ENCODE peak calls at places on chromosomes 13 and 19, in five cellular contexts. C is tibial nerve, L is thoracic aorta, F is SJSA1, N is tibial artery. V is an unnamed sample.

GRCh38 chr13:24254151-24254810 is 55.1 kb upstream of the C1QTNF9 start:
- DNase-seq in C (no peak), L (no peak), F (no peak), N (no peak), V (peak; percentile 50)

GRCh38 chr13:47719164-47719563 is 281.9 kb downstream of the SUCLA2 start:
- DNase-seq in C (no peak), L (no peak), F (no peak), N (no peak), V (no peak)

GRCh38 chr13:30153871-30154426 is 153.4 kb downstream of the KATNAL1 start:
- DNase-seq in C (no peak), L (no peak), F (peak; percentile 12), N (no peak), V (no peak)

GRCh38 chr13:47841131-47841530 is 159.9 kb downstream of the SUCLA2 start:
- DNase-seq in C (no peak), L (no peak), F (no peak), N (no peak), V (no peak)

GRCh38 chr19:19054939-19055440 is 8.8 kb upstream of the SLC25A42 start:
- DNase-seq in C (no peak), L (no peak), F (no peak), N (no peak), V (no peak)

GRCh38 chr19:49689133-49690072 is at the start of gene ADM5:
- DNase-seq in C (no peak), L (no peak), F (no peak), N (no peak), V (no peak)

GRCh38 chr19:49847731-49848696 is 2.9 kb upstream of the PTOV1 start:
- DNase-seq in C (no peak), L (no peak), F (peak; percentile 81), N (no peak), V (no peak)

GRCh38 chr13:98216135-98216565 is 39.1 kb upstream of the RNF113B start:
- DNase-seq in C (no peak), L (no peak), F (peak; percentile 57), N (peak; percentile 32), V (peak; percentile 46)

GRCh38 chr13:37208052-37208451 is 102.6 kb upstream of the CSNK1A1L start:
- DNase-seq in C (no peak), L (no peak), F (no peak), N (no peak), V (no peak)

GRCh38 chr13:86932935-86933334 is 738.2 kb upstream of the SLITRK5 start:
- DNase-seq in C (no peak), L (no peak), F (no peak), N (no peak), V (no peak)

GRCh38 chr13:48068036-48068435 is 26.9 kb downstream of the MED4 start:
- DNase-seq in C (no peak), L (no peak), F (no peak), N (no peak), V (no peak)

GRCh38 chr13:112820318-112820717 is 130.5 kb downstream of the ATP11A start:
- DNase-seq in C (no peak), L (no peak), F (no peak), N (no peak), V (no peak)

GRCh38 chr19:11570039-11570462 is 7.4 kb downstream of the ACP5 start:
- DNase-seq in C (no peak), L (no peak), F (no peak), N (no peak), V (no peak)

GRCh38 chr19:45160870-45161714 is at the start of gene NKPD1:
- DNase-seq in C (no peak), L (no peak), F (no peak), N (no peak), V (peak; percentile 69)

GRCh38 chr13:30135351-30135750 is 172.0 kb downstream of the KATNAL1 start:
- DNase-seq in C (no peak), L (no peak), F (no peak), N (no peak), V (no peak)

GRCh38 chr13:112187527-112188297 is 120.8 kb downstream of the SOX1 start:
- DNase-seq in C (no peak), L (no peak), F (no peak), N (no peak), V (no peak)

GRCh38 chr13:29543230-29544215 is 52.0 kb downstream of the SLC7A1 start:
- DNase-seq in C (no peak), L (no peak), F (peak; percentile 59), N (no peak), V (no peak)

GRCh38 chr19:10418281-10419199 is 1.8 kb upstream of the PDE4A start:
- DNase-seq in C (no peak), L (no peak), F (peak; percentile 62), N (no peak), V (no peak)

GRCh38 chr19:46413262-46414031 is at the start of gene CCDC8:
- DNase-seq in C (peak; percentile 47), L (no peak), F (peak; percentile 93), N (peak; percentile 79), V (peak; percentile 77)

GRCh38 chr13:110964229-110965037 is 49.6 kb upstream of the ANKRD10 start:
- DNase-seq in C (no peak), L (no peak), F (peak; percentile 65), N (no peak), V (no peak)

GRCh38 chr19:45368737-45369340 is 1.5 kb downstream of the ERCC2 start:
- DNase-seq in C (no peak), L (no peak), F (no peak), N (no peak), V (no peak)

GRCh38 chr19:56987184-56987583 is 132.6 kb upstream of the USP29 start:
- DNase-seq in C (no peak), L (no peak), F (no peak), N (no peak), V (no peak)

GRCh38 chr13:26663801-26664200 is 96.8 kb downstream of the GPR12 start:
- DNase-seq in C (no peak), L (no peak), F (no peak), N (no peak), V (no peak)

GRCh38 chr13:114045113-114045735 is 71.3 kb upstream of the C13orf46 start:
- DNase-seq in C (no peak), L (no peak), F (no peak), N (no peak), V (no peak)

GRCh38 chr13:113656831-113657671 is 947 bp downstream of the ATP4B start:
- DNase-seq in C (peak; percentile 4), L (no peak), F (no peak), N (peak; percentile 14), V (no peak)

GRCh38 chr19:21568816-21569496 is 63.6 kb downstream of the ZNF429 start:
- DNase-seq in C (peak; percentile 87), L (peak; percentile 39), F (no peak), N (peak; percentile 80), V (peak; percentile 83)

GRCh38 chr13:24085662-24086061 is 74.9 kb upstream of the SPATA13 start:
- DNase-seq in C (no peak), L (no peak), F (no peak), N (no peak), V (no peak)

GRCh38 chr13:59806801-59807200 is 356.9 kb downstream of the DIAPH3 start:
- DNase-seq in C (no peak), L (no peak), F (no peak), N (no peak), V (no peak)

DNA sequence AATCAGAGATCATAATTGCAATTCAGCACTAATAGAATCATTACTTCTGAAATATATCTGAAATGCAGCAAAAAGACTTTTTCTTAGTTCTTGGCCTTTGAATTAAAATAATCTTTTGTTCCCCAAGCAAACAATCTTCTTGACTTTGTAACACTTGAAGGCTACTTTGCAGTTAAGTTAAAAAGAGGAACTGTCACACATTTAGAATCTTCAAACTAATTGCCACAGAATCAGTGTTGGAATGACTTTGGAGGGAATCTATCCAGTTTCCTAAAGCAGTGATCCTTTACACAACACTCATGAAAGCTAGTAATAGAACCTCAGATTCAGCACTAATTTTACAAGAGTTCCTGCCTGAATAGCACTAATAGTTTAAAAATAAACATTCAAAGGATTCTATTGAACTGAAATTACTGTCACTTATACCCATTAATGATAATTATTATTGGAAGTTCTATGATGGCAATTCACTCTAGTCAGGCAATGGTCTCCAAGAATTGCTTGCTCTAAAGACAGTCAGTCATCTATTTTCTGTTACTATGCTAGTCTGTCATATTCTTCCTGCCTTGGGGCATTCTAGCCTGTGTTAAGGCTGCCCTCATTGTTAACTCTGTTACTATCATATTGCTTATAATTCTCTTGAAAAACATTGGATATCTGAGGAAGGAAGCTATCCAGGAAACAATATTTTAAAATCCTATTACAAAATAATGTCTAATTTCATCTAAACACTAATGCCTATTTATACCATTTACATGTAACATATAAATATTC is 362.4 kb downstream of the DIAPH3 start:
- DNase-seq in C (no peak), L (no peak), F (no peak), N (no peak), V (no peak)
- H3K36me3 ChIP-seq in C (no peaks in the 10 kb centered on the region), L (no peaks in the 10 kb centered on the region), F (no peaks in the 10 kb centered on the region), N (no peaks in the 10 kb centered on the region), V (no peaks in the 10 kb centered on the region)

GRCh38 chr19:17322854-17323253 is 11.8 kb downstream of the ANO8 start:
- DNase-seq in C (no peak), L (no peak), F (no peak), N (no peak), V (no peak)

GRCh38 chr19:17320435-17320834 is 11.1 kb downstream of the DDA1 start:
- DNase-seq in C (no peak), L (no peak), F (no peak), N (no peak), V (no peak)

GRCh38 chr19:17323274-17323972 is 11.2 kb downstream of the ANO8 start:
- DNase-seq in C (no peak), L (no peak), F (no peak), N (no peak), V (no peak)

GRCh38 chr19:17323973-17324327 is 10.7 kb downstream of the ANO8 start:
- DNase-seq in C (no peak), L (no peak), F (no peak), N (no peak), V (no peak)

DNA sequence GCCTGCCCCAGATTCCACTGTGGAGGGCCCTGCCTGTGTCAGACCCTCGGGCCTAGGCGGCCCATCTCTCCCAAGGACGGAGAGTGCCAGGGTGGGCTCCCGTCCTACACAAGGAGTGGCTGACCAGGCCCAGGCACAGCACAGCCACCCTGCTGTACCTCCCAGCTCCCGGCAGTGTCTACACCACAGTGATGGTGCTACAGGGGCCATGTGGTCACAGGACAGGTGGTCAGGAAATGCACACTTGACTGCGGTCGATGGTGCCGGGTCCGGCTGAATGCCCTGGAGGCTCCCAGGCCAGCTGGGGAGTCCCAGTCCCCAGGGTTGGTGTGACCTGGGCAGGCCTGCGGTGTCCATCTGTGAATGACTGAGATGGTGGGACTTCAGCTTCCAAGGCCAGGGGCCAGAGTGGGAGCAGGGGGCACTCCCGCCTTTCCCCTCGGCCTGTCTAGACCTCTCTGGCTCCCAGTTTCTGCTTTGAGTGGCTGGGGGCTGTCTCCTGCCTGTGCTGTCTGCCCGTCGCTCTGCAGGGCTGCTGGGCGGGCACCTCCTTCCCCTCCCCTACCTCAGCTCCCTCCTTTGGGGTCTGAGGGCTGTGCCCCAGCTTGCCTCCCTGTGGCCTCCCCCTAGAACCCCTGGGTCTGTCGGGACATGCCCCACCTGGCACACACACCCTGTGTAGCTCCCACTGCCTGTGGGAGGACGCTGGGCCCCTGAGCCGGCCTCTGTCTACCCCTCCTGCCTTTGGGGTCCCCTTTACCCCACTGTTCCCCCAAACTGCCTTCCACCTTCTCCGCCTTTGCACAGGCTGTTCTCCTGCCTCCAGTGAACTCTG is 12.5 kb downstream of the DDA1 start:
- DNase-seq in C (no peak), L (no peak), F (no peak), N (no peak), V (no peak)
- H3K36me3 ChIP-seq in C (peaks cover 84% of the 10 kb centered on the region), L (peaks cover 21% of the 10 kb centered on the region), F (peaks cover 56% of the 10 kb centered on the region), N (peaks cover 36% of the 10 kb centered on the region), V (peaks cover 40% of the 10 kb centered on the region)

GRCh38 chr13:80824231-80824630 is 483.3 kb upstream of the SPRY2 start:
- DNase-seq in C (no peak), L (no peak), F (no peak), N (no peak), V (no peak)
- H3K36me3 ChIP-seq in C (no peaks in the 10 kb centered on the region), L (no peaks in the 10 kb centered on the region), F (no peaks in the 10 kb centered on the region), N (no peaks in the 10 kb centered on the region), V (no peaks in the 10 kb centered on the region)

GRCh38 chr13:39020853-39021462 is 16.9 kb downstream of the PROSER1 start:
- DNase-seq in C (no peak), L (no peak), F (no peak), N (no peak), V (no peak)
- H3K36me3 ChIP-seq in C (peaks cover 81% of the 10 kb centered on the region), L (peaks cover 33% of the 10 kb centered on the region), F (peaks cover 57% of the 10 kb centered on the region), N (peaks cover 55% of the 10 kb centered on the region), V (peaks cover 41% of the 10 kb centered on the region)

V was measured in lung.